ENCODE peak calls at places on chromosomes 6 and 20, in seven cellular contexts. C, G, J, O, A, L and R are unnamed samples. For H3K4me1, the result is how much of the 10 kb centered on the place peaks cover.

GRCh38 chr6:106885659-106886058 is 88.9 kb downstream of the CD24 start:
- DNase-seq in A (no peak), G (no peak), O (peak), C (no peak), L (no peak), J (no peak), R (no peak)

GRCh38 chr6:20001286-20001685 is 164.1 kb downstream of the ID4 start:
- DNase-seq in J (no peak), A (no peak), L (no peak), O (no peak), C (no peak), G (no peak), R (no peak)

GRCh38 chr20:36572701-36573102 is 695 bp upstream of the TGIF2 start:
- DNase-seq in G (no peak), C (no peak), L (peak), O (peak), J (no peak), A (peak), R (no peak)

GRCh38 chr6:161372422-161372793 is 98.5 kb upstream of the AGPAT4 start:
- DNase-seq in A (no peak), C (no peak), O (no peak), G (no peak), L (no peak), J (no peak), R (peak)

GRCh38 chr6:39561536-39562266 is 163.5 kb downstream of the KIF6 start:
- DNase-seq in L (no peak), J (no peak), A (no peak), G (no peak), O (no peak), C (peak), R (no peak)

GRCh38 chr6:34928220-34928619 is 39.2 kb downstream of the ANKS1A start:
- DNase-seq in G (no peak), A (no peak), O (no peak), J (no peak), C (no peak), L (no peak), R (no peak)

GRCh38 chr6:150857062-150857905 is 8.2 kb upstream of the MTHFD1L start:
- DNase-seq in G (no peak), A (no peak), L (no peak), O (peak), J (no peak), C (no peak), R (no peak)

GRCh38 chr6:82906489-82906888 is 159.2 kb downstream of the UBE3D start:
- DNase-seq in J (no peak), G (no peak), A (no peak), C (no peak), L (no peak), O (peak), R (no peak)

GRCh38 chr20:51142448-51142847 is 119.5 kb upstream of the KCNG1 start:
- DNase-seq in J (no peak), L (no peak), C (no peak), G (no peak), A (no peak), O (no peak), R (no peak)

GRCh38 chr6:18565231-18565630 is 178.1 kb downstream of the RNF144B start:
- DNase-seq in J (no peak), O (no peak), A (no peak), C (no peak), G (no peak), L (no peak), R (no peak)

GRCh38 chr20:63068711-63069367 is 62.1 kb upstream of the BHLHE23 start:
- DNase-seq in G (peak), J (peak), L (no peak), A (no peak), O (no peak), C (peak), R (no peak)

DNA sequence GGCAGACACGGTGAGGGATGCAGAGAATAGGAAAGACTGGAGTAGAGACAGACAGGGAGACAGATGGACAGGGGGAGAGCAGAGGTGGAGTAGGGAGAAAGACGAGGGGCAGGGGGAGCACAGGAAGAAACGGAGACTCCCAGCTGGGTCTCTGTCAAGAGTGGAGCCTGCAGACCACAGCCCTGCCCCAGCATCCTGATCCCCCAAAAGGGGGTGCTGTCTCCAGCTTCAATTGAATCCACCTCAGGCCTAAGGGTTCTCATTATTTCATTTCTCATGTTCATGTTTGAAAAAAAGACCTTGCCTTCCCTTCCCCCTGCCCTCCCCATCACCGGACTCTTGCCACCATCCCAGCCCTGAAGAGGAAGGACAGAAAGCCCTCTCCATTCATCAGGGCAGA is 98.1 kb downstream of the CDC5L start:
- DNase-seq in L (no peak), J (no peak), G (no peak), O (no peak), C (no peak), A (no peak), R (no peak)
- TF ChIP-seq CTCF in L (no peak), J (no peak), G (no peak), O (no peak), C (no peak), A (no peak), R (no peak)

GRCh38 chr6:30725713-30726505 is 5.8 kb downstream of the TUBB start:
- DNase-seq in L (no peak), A (no peak), G (peak), J (no peak), O (no peak), C (no peak), R (no peak)
- H3K27ac ChIP-seq in L (no peak), A (peak), G (peak), J (peak), O (peak), C (no peak), R (peak)

GRCh38 chr20:23752481-23753193 is 1.9 kb upstream of the CST1 start:
- DNase-seq in C (no peak), A (no peak), O (no peak), L (no peak), G (no peak), J (no peak), R (no peak)
- H3K4me1 ChIP-seq in C (under half), A (under half), O (under half), L (under half), G (under half), J (under half), R (under half)

DNA sequence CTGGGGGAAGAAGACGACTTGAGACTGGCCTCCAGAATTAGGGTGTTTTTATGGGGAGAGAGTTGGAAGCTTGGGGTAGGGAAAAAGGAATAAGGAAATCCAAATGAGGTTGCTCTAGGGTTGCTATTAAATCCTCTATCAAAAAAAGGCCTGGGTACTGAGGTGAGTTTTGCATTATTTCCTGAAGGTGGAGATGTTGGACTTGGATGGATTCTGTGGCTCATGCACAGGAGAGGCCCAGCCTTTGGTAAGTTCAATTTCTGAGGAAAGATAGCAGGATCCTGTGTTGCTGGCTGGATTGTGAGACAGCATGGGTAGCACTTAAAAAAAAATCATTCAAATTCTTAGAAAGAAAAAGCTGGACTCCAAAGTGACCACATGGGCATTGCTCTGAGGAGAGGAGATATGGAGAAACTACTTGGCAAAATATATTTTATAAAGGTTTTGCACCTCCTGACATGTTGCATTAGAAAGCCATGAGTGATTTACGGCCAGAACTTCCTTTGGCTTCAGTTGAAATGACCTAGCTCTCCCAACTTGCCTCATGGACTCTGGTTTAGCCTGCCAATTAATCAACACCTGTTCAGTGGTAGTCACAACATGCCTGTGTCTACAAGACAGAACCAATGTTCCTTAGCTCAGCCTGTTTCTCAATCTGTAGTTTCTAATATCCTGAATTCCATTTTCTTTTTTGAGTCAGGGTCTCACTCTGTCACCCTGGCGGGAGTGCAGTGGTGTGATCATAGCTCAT is 152.1 kb upstream of the RALGAPA2 start:
- DNase-seq in L (no peak), J (no peak), O (peak), G (no peak), A (no peak), C (no peak), R (no peak)
- TF ChIP-seq CTCF in L (no peak), J (peak), O (peak), G (no peak), A (no peak), C (no peak), R (no peak)

GRCh38 chr20:49279677-49280462 is 2.0 kb upstream of the ZNFX1 start:
- DNase-seq in G (no peak), A (no peak), L (no peak), C (no peak), O (peak), J (no peak), R (no peak)
- H3K27ac ChIP-seq in G (peak), A (no peak), L (peak), C (peak), O (peak), J (peak), R (peak)

GRCh38 chr6:21111399-21111725 is 482.2 kb upstream of the SOX4 start:
- DNase-seq in A (no peak), L (no peak), G (no peak), C (no peak), O (peak), J (no peak), R (no peak)

GRCh38 chr6:21104288-21104687 is 489.3 kb upstream of the SOX4 start:
- DNase-seq in A (no peak), G (no peak), C (no peak), L (no peak), J (no peak), O (no peak), R (no peak)

GRCh38 chr6:21109421-21110178 is 484.0 kb upstream of the SOX4 start:
- DNase-seq in C (no peak), J (no peak), L (no peak), O (no peak), A (no peak), G (no peak), R (no peak)

GRCh38 chr6:21110684-21111398 is 482.7 kb upstream of the SOX4 start:
- DNase-seq in C (no peak), L (no peak), J (no peak), G (no peak), A (no peak), O (no peak), R (no peak)

DNA sequence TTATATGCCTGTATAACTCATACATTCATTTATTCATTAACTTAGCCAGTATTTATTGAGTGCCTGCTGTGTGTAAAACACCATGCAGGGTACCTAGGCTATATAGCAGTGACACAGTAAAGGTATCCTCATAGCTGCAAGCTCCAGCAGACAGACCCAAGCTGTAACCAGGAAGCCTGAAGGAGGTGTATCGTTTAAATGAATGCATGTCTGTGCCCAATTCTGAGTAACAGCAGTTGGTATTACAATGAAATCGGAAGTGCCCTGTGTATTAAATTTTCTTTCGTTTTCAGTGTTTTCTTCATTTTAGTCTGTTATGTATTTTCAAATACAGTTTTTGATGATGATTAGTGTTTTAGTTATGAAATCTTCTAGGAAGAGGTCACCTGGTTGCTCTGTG is 485.8 kb upstream of the SOX4 start:
- DNase-seq in A (no peak), G (no peak), J (no peak), O (no peak), C (no peak), L (no peak), R (no peak)
- H3K4me1 ChIP-seq in A (under half), G (under half), J (under half), O (under half), C (under half), L (under half), R (under half)

GRCh38 chr6:136533487-136533886 is 16.7 kb downstream of the MAP7 start:
- DNase-seq in O (no peak), J (no peak), C (no peak), L (no peak), A (no peak), G (no peak), R (no peak)

GRCh38 chr6:136538836-136539235 is 11.4 kb downstream of the MAP7 start:
- DNase-seq in J (no peak), C (no peak), O (no peak), L (no peak), A (no peak), G (no peak), R (no peak)

GRCh38 chr6:136535017-136535416 is 15.2 kb downstream of the MAP7 start:
- DNase-seq in A (no peak), G (no peak), O (no peak), C (no peak), J (no peak), L (no peak), R (no peak)

GRCh38 chr6:136534268-136534667 is 16.0 kb downstream of the MAP7 start:
- DNase-seq in C (no peak), A (no peak), L (no peak), O (no peak), J (no peak), G (no peak), R (no peak)

DNA sequence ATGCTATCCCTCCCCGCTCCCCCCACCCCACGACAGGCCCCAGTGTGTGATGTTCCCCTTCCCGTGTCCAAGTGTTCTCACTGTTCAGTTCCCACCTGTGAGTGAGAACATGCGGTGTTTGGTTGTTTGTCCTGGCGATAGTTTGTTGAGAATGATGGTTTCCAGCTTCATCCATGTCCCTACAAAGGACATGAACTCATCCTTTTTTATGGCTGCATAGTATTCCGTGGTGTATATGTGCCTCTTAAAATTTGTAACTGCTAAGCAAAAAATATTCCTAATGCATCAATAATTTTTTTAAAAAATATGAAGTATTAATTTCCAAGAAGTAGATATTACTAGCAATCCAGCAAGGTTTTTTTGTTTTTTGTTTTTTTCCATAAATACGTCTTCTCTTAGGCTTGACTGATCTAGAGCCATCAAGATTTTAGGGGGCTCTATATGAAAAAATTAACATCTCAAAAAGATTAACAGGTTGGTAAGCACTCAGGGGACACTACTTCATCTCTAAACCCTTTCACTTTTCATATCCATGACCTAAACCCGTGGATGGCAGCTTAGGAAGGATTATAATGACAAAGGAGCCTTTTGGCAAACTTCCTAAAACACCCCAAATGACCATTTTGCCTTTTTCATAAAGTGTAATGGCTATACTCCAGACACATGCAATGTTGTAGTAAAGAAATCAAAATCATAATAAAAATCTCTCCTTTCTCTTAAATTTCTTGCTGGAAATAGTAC is 14.2 kb downstream of the MAP7 start:
- DNase-seq in G (no peak), L (no peak), J (no peak), A (no peak), O (no peak), C (no peak), R (no peak)
- TF ChIP-seq CTCF in G (no peak), L (no peak), J (no peak), A (no peak), O (no peak), C (no peak), R (no peak)

GRCh38 chr6:108800510-108800909 is 47.7 kb upstream of the ARMC2 start:
- DNase-seq in A (no peak), J (no peak), C (no peak), L (no peak), O (no peak), G (no peak), R (no peak)
- H3K27ac ChIP-seq in A (no peak), J (peak), C (no peak), L (no peak), O (no peak), G (no peak), R (no peak)

GRCh38 chr20:53579581-53580375 is 13.9 kb downstream of the ZNF217 start:
- DNase-seq in O (peak), J (no peak), G (no peak), A (peak), L (peak), C (peak), R (peak)
- H3K4me1 ChIP-seq in O (under half), J (under half), G (half or more), A (half or more), L (under half), C (half or more), R (under half)